ENCODE peak calls at places on chromosomes 12 and 14, in five cellular contexts. One of them, this sample, is unnamed.

GRCh38 chr12:57759360-57759980 is 4.6 kb downstream of the MARCHF9 start:
- DNase-seq in GM23248: peak
- DNase-seq in HL-60: no peak
- DNase-seq in EL: no peak
- DNase-seq in naive thymus-derived CD8-positive, alpha-beta T cell: no peak
- DNase-seq in this sample: no peak

GRCh38 chr12:91009319-91009950 is 4.7 kb upstream of the EPYC start:
- DNase-seq in HL-60: no peak
- DNase-seq in EL: no peak
- DNase-seq in GM23248: no peak
- DNase-seq in naive thymus-derived CD8-positive, alpha-beta T cell: no peak
- DNase-seq in this sample: peak

GRCh38 chr14:51865953-51866747 is 5.7 kb downstream of the GNG2 start:
- DNase-seq in GM23248: no peak
- DNase-seq in EL: no peak
- DNase-seq in HL-60: peak
- DNase-seq in naive thymus-derived CD8-positive, alpha-beta T cell: no peak
- DNase-seq in this sample: no peak

GRCh38 chr12:13436182-13436581 is 239.7 kb downstream of the EMP1 start:
- DNase-seq in HL-60: no peak
- DNase-seq in naive thymus-derived CD8-positive, alpha-beta T cell: no peak
- DNase-seq in GM23248: no peak
- DNase-seq in EL: no peak
- DNase-seq in this sample: no peak

GRCh38 chr12:52903855-52904508 is 894 bp downstream of the KRT8 start:
- DNase-seq in EL: peak
- DNase-seq in naive thymus-derived CD8-positive, alpha-beta T cell: peak
- DNase-seq in HL-60: no peak
- DNase-seq in GM23248: peak
- DNase-seq in this sample: peak

GRCh38 chr12:45637706-45638105 is 91.8 kb upstream of the ARID2 start:
- DNase-seq in naive thymus-derived CD8-positive, alpha-beta T cell: no peak
- DNase-seq in GM23248: peak
- DNase-seq in EL: peak
- DNase-seq in HL-60: no peak
- DNase-seq in this sample: peak

GRCh38 chr12:116626153-116626552 is 67.0 kb downstream of the MAP1LC3B2 start:
- DNase-seq in GM23248: no peak
- DNase-seq in HL-60: no peak
- DNase-seq in naive thymus-derived CD8-positive, alpha-beta T cell: no peak
- DNase-seq in EL: no peak
- DNase-seq in this sample: no peak

GRCh38 chr12:83889745-83890144 is 1022.9 kb downstream of the SLC6A15 start:
- DNase-seq in naive thymus-derived CD8-positive, alpha-beta T cell: no peak
- DNase-seq in EL: no peak
- DNase-seq in GM23248: peak
- DNase-seq in HL-60: no peak
- DNase-seq in this sample: no peak

GRCh38 chr12:130948136-130948535 is 5.6 kb upstream of the ADGRD1 start:
- DNase-seq in HL-60: no peak
- DNase-seq in EL: no peak
- DNase-seq in naive thymus-derived CD8-positive, alpha-beta T cell: no peak
- DNase-seq in GM23248: no peak
- DNase-seq in this sample: no peak

GRCh38 chr12:7637641-7638040 is 28.1 kb downstream of the APOBEC1 start:
- DNase-seq in EL: no peak
- DNase-seq in naive thymus-derived CD8-positive, alpha-beta T cell: no peak
- DNase-seq in HL-60: no peak
- DNase-seq in GM23248: no peak
- DNase-seq in this sample: no peak

GRCh38 chr12:114848661-114849060 is 164.7 kb upstream of the TBX3 start:
- DNase-seq in naive thymus-derived CD8-positive, alpha-beta T cell: no peak
- DNase-seq in GM23248: peak
- DNase-seq in EL: peak
- DNase-seq in HL-60: no peak
- DNase-seq in this sample: peak

GRCh38 chr12:20704860-20705259 is 9.7 kb downstream of the SLCO1C1 start:
- DNase-seq in HL-60: no peak
- DNase-seq in naive thymus-derived CD8-positive, alpha-beta T cell: no peak
- DNase-seq in GM23248: no peak
- DNase-seq in EL: no peak
- DNase-seq in this sample: no peak

GRCh38 chr12:56346663-56347062 is 8.0 kb downstream of the IL23A start:
- DNase-seq in naive thymus-derived CD8-positive, alpha-beta T cell: no peak
- DNase-seq in EL: no peak
- DNase-seq in GM23248: peak
- DNase-seq in HL-60: no peak
- DNase-seq in this sample: no peak

GRCh38 chr14:91899213-91899612 is 31.9 kb upstream of the TC2N start:
- DNase-seq in HL-60: no peak
- DNase-seq in GM23248: no peak
- DNase-seq in EL: no peak
- DNase-seq in naive thymus-derived CD8-positive, alpha-beta T cell: no peak
- DNase-seq in this sample: no peak

GRCh38 chr14:73237786-73238261 is 518 bp downstream of the PAPLN start:
- DNase-seq in HL-60: no peak
- DNase-seq in GM23248: peak
- DNase-seq in EL: no peak
- DNase-seq in naive thymus-derived CD8-positive, alpha-beta T cell: no peak
- DNase-seq in this sample: no peak

GRCh38 chr12:12007001-12007712 is 63.6 kb upstream of the BCL2L14 start:
- DNase-seq in naive thymus-derived CD8-positive, alpha-beta T cell: no peak
- DNase-seq in HL-60: no peak
- DNase-seq in GM23248: peak
- DNase-seq in EL: peak
- DNase-seq in this sample: peak

This sample was measured in fibroblast of mammary gland.